ENCODE peak calls at places on chromosomes 3 and 15, in four cellular contexts. One of them, this sample, is unnamed.

GRCh38 chr15:71091601-71092000 is 23.7 kb upstream of the THSD4 start:
- DNase-seq in HCT116: no peak
- DNase-seq in CD8-positive, alpha-beta T cell: no peak
- DNase-seq in GM20000: no peak
- DNase-seq in this sample: no peak

GRCh38 chr3:183044547-183045229 is 54.6 kb downstream of the MCCC1 start:
- DNase-seq in HCT116: no peak
- DNase-seq in CD8-positive, alpha-beta T cell: no peak
- DNase-seq in GM20000: peak
- DNase-seq in this sample: no peak

GRCh38 chr15:65333441-65333820 is 29.0 kb downstream of the RNU5B-1 start:
- DNase-seq in HCT116: no peak
- DNase-seq in CD8-positive, alpha-beta T cell: no peak
- DNase-seq in GM20000: no peak
- DNase-seq in this sample: peak

GRCh38 chr3:145191543-145191942 is 969.4 kb downstream of the PLOD2 start:
- DNase-seq in HCT116: no peak
- DNase-seq in CD8-positive, alpha-beta T cell: no peak
- DNase-seq in GM20000: no peak
- DNase-seq in this sample: no peak

GRCh38 chr3:29686889-29687592 is 406.2 kb downstream of the RBMS3 start:
- DNase-seq in HCT116: no peak
- DNase-seq in CD8-positive, alpha-beta T cell: no peak
- DNase-seq in GM20000: peak
- DNase-seq in this sample: no peak

GRCh38 chr15:57591237-57591821 is 375 bp upstream of the MYZAP start:
- DNase-seq in HCT116: no peak
- DNase-seq in CD8-positive, alpha-beta T cell: no peak
- DNase-seq in GM20000: no peak
- DNase-seq in this sample: no peak

GRCh38 chr15:44289352-44289790 is 852 bp downstream of the GOLM2 start:
- DNase-seq in HCT116: no peak
- DNase-seq in CD8-positive, alpha-beta T cell: no peak
- DNase-seq in GM20000: no peak
- DNase-seq in this sample: no peak

GRCh38 chr3:58659051-58659675 is 7.4 kb downstream of the FAM3D start:
- DNase-seq in HCT116: peak
- DNase-seq in CD8-positive, alpha-beta T cell: no peak
- DNase-seq in GM20000: no peak
- DNase-seq in this sample: no peak

GRCh38 chr3:113304856-113305540 is 93.6 kb downstream of the BOC start:
- DNase-seq in HCT116: no peak
- DNase-seq in CD8-positive, alpha-beta T cell: no peak
- DNase-seq in GM20000: no peak
- DNase-seq in this sample: no peak

DNA sequence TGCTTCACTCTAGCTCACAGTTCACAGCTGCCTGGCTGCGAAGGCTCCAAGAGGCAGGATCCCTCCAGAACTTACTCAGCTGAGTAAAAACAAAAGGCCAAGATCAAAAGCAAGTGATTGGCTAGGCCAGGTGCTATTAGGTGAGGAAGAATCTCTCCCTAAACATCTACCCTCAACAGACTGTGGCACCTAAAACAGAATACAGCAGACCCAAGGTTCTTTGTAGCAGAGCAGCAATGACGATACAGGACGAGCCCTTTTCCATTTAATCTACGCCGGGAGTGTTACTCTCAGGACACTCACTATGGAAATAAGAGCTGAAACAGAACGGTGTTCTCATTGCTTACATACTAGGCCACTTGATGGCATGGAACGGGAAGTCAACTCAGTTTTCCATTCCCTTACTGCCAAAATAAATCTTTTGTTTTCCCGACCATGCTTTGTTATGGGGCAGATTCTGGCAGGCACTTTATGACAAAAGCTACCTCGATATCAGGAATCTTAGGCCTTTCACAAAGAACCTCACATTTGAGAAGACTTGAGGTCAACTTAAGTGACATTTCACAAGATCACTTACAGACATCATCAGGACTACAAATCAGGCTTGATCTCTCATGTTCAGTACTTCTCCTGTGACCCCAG is 830 bp downstream of the ICE2 start:
- DNase-seq in HCT116: no peak
- DNase-seq in CD8-positive, alpha-beta T cell: no peak
- DNase-seq in GM20000: peak
- DNase-seq in this sample: no peak
- TF ChIP-seq CTCF in HCT116: no peak
- TF ChIP-seq CTCF in CD8-positive, alpha-beta T cell: no peak
- TF ChIP-seq CTCF in GM20000: no peak
- TF ChIP-seq CTCF in this sample: no peak

GRCh38 chr3:138464490-138464860 is 30.1 kb downstream of the ESYT3 start:
- DNase-seq in HCT116: no peak
- DNase-seq in CD8-positive, alpha-beta T cell: no peak
- DNase-seq in GM20000: no peak
- DNase-seq in this sample: no peak
- TF ChIP-seq CTCF in HCT116: no peak
- TF ChIP-seq CTCF in CD8-positive, alpha-beta T cell: no peak
- TF ChIP-seq CTCF in GM20000: no peak
- TF ChIP-seq CTCF in this sample: no peak

GRCh38 chr3:46862689-46863020 is 589 bp downstream of the MYL3 start:
- DNase-seq in HCT116: no peak
- DNase-seq in CD8-positive, alpha-beta T cell: no peak
- DNase-seq in GM20000: no peak
- DNase-seq in this sample: peak

GRCh38 chr3:46861996-46862688 is 1.1 kb downstream of the MYL3 start:
- DNase-seq in HCT116: no peak
- DNase-seq in CD8-positive, alpha-beta T cell: no peak
- DNase-seq in GM20000: no peak
- DNase-seq in this sample: peak

GRCh38 chr3:46861293-46861995 is 1.8 kb downstream of the MYL3 start:
- DNase-seq in HCT116: no peak
- DNase-seq in CD8-positive, alpha-beta T cell: no peak
- DNase-seq in GM20000: no peak
- DNase-seq in this sample: peak

GRCh38 chr3:46858996-46859710 is 4.1 kb downstream of the MYL3 start:
- DNase-seq in HCT116: no peak
- DNase-seq in CD8-positive, alpha-beta T cell: no peak
- DNase-seq in GM20000: no peak
- DNase-seq in this sample: peak

GRCh38 chr3:46860381-46861292 is 2.6 kb downstream of the MYL3 start:
- DNase-seq in HCT116: no peak
- DNase-seq in CD8-positive, alpha-beta T cell: no peak
- DNase-seq in GM20000: no peak
- DNase-seq in this sample: peak
- TF ChIP-seq CTCF in HCT116: peak
- TF ChIP-seq CTCF in CD8-positive, alpha-beta T cell: peak
- TF ChIP-seq CTCF in GM20000: peak
- TF ChIP-seq CTCF in this sample: peak

DNA sequence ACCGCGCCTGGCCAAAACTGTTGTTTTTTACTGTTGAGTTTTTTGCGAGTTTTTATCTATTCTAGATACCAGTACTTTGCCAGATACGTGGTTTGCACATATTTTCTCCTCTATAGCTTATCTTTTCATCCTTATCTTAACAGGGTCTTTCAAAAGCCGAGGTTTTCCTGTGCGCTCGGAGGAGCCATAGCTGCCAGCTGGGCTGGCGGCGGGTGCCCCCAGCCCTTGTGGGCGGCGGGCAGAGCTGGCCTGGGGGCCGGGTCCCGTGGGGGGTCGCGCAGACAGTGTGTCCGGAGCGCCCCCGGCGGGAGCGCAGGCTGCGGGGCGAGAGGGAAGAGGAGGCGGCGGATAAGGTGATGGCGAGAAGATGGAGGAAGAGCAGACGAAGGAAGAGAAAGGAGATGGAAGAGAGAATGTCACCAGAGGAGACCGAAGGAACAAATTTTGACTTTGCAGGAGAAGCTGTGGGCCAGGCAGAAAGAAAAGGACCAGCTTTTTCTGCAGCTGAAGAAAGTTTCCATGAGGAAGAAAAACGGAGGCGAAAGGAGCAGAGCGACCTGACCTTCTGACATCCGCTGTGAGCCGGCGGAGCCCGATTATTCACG is 11.0 kb upstream of the EIF4A2 start:
- DNase-seq in HCT116: no peak
- DNase-seq in CD8-positive, alpha-beta T cell: no peak
- DNase-seq in GM20000: no peak
- DNase-seq in this sample: peak
- TF ChIP-seq CTCF in HCT116: no peak
- TF ChIP-seq CTCF in CD8-positive, alpha-beta T cell: no peak
- TF ChIP-seq CTCF in GM20000: no peak
- TF ChIP-seq CTCF in this sample: no peak